ENCODE peak calls at places on chromosomes 6 and 20, in seven cellular contexts. E is astrocyte of the cerebellum, N is A172, S is A549, U is C1 segment of cervical spinal cord, B is heart right ventricle, I is lower lobe of right lung. Y is an unnamed sample.

GRCh38 chr20:50317116-50317515 is 126.5 kb downstream of the CEBPB start:
- DNase-seq in U (no peak), N (no peak), B (no peak), I (no peak), E (no peak), S (no peak), Y (no peak)

GRCh38 chr6:32047084-32047478 is 8.9 kb downstream of the CYP21A2 start:
- DNase-seq in S (no peak), E (no peak), N (peak; percentile 90), U (peak; percentile 88), B (peak; percentile 54), I (no peak), Y (no peak)

GRCh38 chr6:67068781-67069180 is 1361.8 kb upstream of the EYS start:
- DNase-seq in N (no peak), S (no peak), U (no peak), I (no peak), B (no peak), E (no peak), Y (no peak)

GRCh38 chr6:163826668-163827067 is 412.1 kb downstream of the QKI start:
- DNase-seq in U (no peak), B (no peak), I (no peak), S (no peak), E (no peak), N (no peak), Y (no peak)

GRCh38 chr20:49122920-49123319 is 65.2 kb downstream of the STAU1 start:
- DNase-seq in U (no peak), S (no peak), N (no peak), I (no peak), B (no peak), E (no peak), Y (no peak)

GRCh38 chr20:4067600-4068261 is 52.4 kb upstream of the RNF24 start:
- DNase-seq in S (no peak), B (no peak), N (peak; percentile 88), I (no peak), E (no peak), U (no peak), Y (peak; percentile 87)

GRCh38 chr20:44309763-44310663 is 989 bp downstream of the FITM2 start:
- DNase-seq in I (no peak), B (peak; percentile 45), S (no peak), E (no peak), U (peak; percentile 27), N (peak; percentile 28), Y (no peak)

GRCh38 chr6:109079981-109080380 is 14.7 kb downstream of the SESN1 start:
- DNase-seq in U (no peak), B (peak; percentile 81), E (no peak), I (no peak), S (no peak), N (no peak), Y (no peak)

GRCh38 chr6:29961966-29962365 is 19.6 kb downstream of the HLA-A start:
- DNase-seq in N (no peak), I (no peak), U (no peak), E (no peak), B (no peak), S (no peak), Y (no peak)

GRCh38 chr6:118724211-118724610 is 72.8 kb upstream of the CEP85L start:
- DNase-seq in E (no peak), S (no peak), I (no peak), U (no peak), B (no peak), N (no peak), Y (no peak)

GRCh38 chr20:13212750-13213149 is 8.3 kb upstream of the ISM1 start:
- DNase-seq in I (no peak), B (no peak), S (no peak), U (no peak), E (no peak), N (no peak), Y (no peak)

GRCh38 chr6:143513410-143513809 is 1.9 kb upstream of the FUCA2 start:
- DNase-seq in U (no peak), S (peak; percentile 18), N (no peak), I (peak; percentile 60), E (no peak), B (no peak), Y (peak; percentile 43)

GRCh38 chr20:25128649-25129048 is 46.7 kb upstream of the VSX1 start:
- DNase-seq in N (no peak), S (no peak), U (no peak), I (no peak), E (no peak), B (no peak), Y (no peak)

GRCh38 chr6:17485946-17486345 is 92.6 kb downstream of the CAP2 start:
- DNase-seq in N (no peak), U (no peak), S (no peak), I (no peak), E (no peak), B (no peak), Y (no peak)

GRCh38 chr20:63977392-63978276 is 1.8 kb downstream of the SAMD10 start:
- DNase-seq in U (no peak), N (peak; percentile 90), B (peak; percentile 10), E (no peak), S (peak; percentile 60), I (no peak), Y (peak; percentile 69)

GRCh38 chr6:101443315-101443714 is 49.8 kb downstream of the GRIK2 start:
- DNase-seq in E (no peak), B (no peak), N (no peak), S (no peak), U (no peak), I (no peak), Y (no peak)

GRCh38 chr20:58075980-58076749 is 152.3 kb downstream of the ANKRD60 start:
- DNase-seq in U (no peak), I (no peak), E (no peak), S (no peak), N (peak; percentile 27), B (no peak), Y (no peak)

GRCh38 chr20:44038681-44039123 is 124.0 kb downstream of the TOX2 start:
- DNase-seq in E (no peak), S (no peak), B (no peak), N (no peak), I (no peak), U (no peak), Y (no peak)

GRCh38 chr20:6637160-6637579 is 130.3 kb upstream of the BMP2 start:
- DNase-seq in B (no peak), U (no peak), E (no peak), I (no peak), S (no peak), N (no peak), Y (no peak)

GRCh38 chr6:121285041-121285440 is 49.2 kb downstream of the TBC1D32 start:
- DNase-seq in S (peak; percentile 2), B (no peak), I (no peak), U (no peak), E (no peak), N (peak; percentile 7), Y (no peak)

GRCh38 chr6:132007474-132008190 is 56.5 kb upstream of the CCN2 start:
- DNase-seq in E (peak; percentile 40), N (no peak), B (no peak), I (no peak), U (no peak), S (peak; percentile 27), Y (no peak)

GRCh38 chr20:36873498-36874189 is 2.3 kb upstream of the TLDC2 start:
- DNase-seq in N (peak; percentile 68), B (no peak), E (no peak), U (no peak), I (peak; percentile 26), S (no peak), Y (no peak)